ENCODE peak calls at places on chromosomes 2 and 18, in eight cellular contexts. One of them, this sample, is unnamed.

GRCh38 chr18:68418881-68419280 is 296.0 kb downstream of the TMX3 start:
- DNase-seq in GM23338: no peak
- DNase-seq in fibroblast of the aortic adventitia: peak; percentile 47
- DNase-seq in lower lobe of right lung: no peak
- DNase-seq in mammary epithelial cell: peak; percentile 49
- DNase-seq in esophagus muscularis mucosa: no peak
- DNase-seq in fibroblast of lung: peak; percentile 51
- DNase-seq in epithelial cell of esophagus: peak; percentile 68
- DNase-seq in this sample: no peak

GRCh38 chr2:237920673-237921072 is 46.1 kb upstream of the UBE2F start:
- DNase-seq in GM23338: no peak
- DNase-seq in fibroblast of the aortic adventitia: no peak
- DNase-seq in lower lobe of right lung: no peak
- DNase-seq in mammary epithelial cell: no peak
- DNase-seq in esophagus muscularis mucosa: no peak
- DNase-seq in fibroblast of lung: no peak
- DNase-seq in epithelial cell of esophagus: no peak
- DNase-seq in this sample: no peak

GRCh38 chr2:108169982-108170625 is 69.7 kb upstream of the SULT1C3 start:
- DNase-seq in GM23338: peak; percentile 74
- DNase-seq in fibroblast of the aortic adventitia: peak; percentile 37
- DNase-seq in lower lobe of right lung: no peak
- DNase-seq in mammary epithelial cell: peak; percentile 19
- DNase-seq in esophagus muscularis mucosa: no peak
- DNase-seq in fibroblast of lung: peak; percentile 24
- DNase-seq in epithelial cell of esophagus: peak; percentile 43
- DNase-seq in this sample: no peak

GRCh38 chr18:4096501-4096900 is 358.6 kb downstream of the DLGAP1 start:
- DNase-seq in GM23338: no peak
- DNase-seq in fibroblast of the aortic adventitia: peak; percentile 89
- DNase-seq in lower lobe of right lung: no peak
- DNase-seq in mammary epithelial cell: peak; percentile 14
- DNase-seq in esophagus muscularis mucosa: no peak
- DNase-seq in fibroblast of lung: no peak
- DNase-seq in epithelial cell of esophagus: peak; percentile 52
- DNase-seq in this sample: no peak

GRCh38 chr2:85505551-85506238 is 33.3 kb upstream of the MAT2A start:
- DNase-seq in GM23338: no peak
- DNase-seq in fibroblast of the aortic adventitia: no peak
- DNase-seq in lower lobe of right lung: no peak
- DNase-seq in mammary epithelial cell: no peak
- DNase-seq in esophagus muscularis mucosa: no peak
- DNase-seq in fibroblast of lung: no peak
- DNase-seq in epithelial cell of esophagus: no peak
- DNase-seq in this sample: no peak

GRCh38 chr2:144597894-144598593 is 78.1 kb upstream of the ZEB2 start:
- DNase-seq in GM23338: no peak
- DNase-seq in fibroblast of the aortic adventitia: no peak
- DNase-seq in lower lobe of right lung: no peak
- DNase-seq in mammary epithelial cell: no peak
- DNase-seq in esophagus muscularis mucosa: no peak
- DNase-seq in fibroblast of lung: no peak
- DNase-seq in epithelial cell of esophagus: no peak
- DNase-seq in this sample: no peak

GRCh38 chr2:160652236-160652635 is 158.6 kb upstream of the RBMS1 start:
- DNase-seq in GM23338: no peak
- DNase-seq in fibroblast of the aortic adventitia: no peak
- DNase-seq in lower lobe of right lung: peak; percentile 58
- DNase-seq in mammary epithelial cell: peak; percentile 91
- DNase-seq in esophagus muscularis mucosa: peak; percentile 91
- DNase-seq in fibroblast of lung: no peak
- DNase-seq in epithelial cell of esophagus: peak; percentile 85
- DNase-seq in this sample: no peak

GRCh38 chr18:68431922-68432198 is 283.0 kb downstream of the TMX3 start:
- DNase-seq in GM23338: no peak
- DNase-seq in fibroblast of the aortic adventitia: no peak
- DNase-seq in lower lobe of right lung: no peak
- DNase-seq in mammary epithelial cell: no peak
- DNase-seq in esophagus muscularis mucosa: no peak
- DNase-seq in fibroblast of lung: no peak
- DNase-seq in epithelial cell of esophagus: peak; percentile 57
- DNase-seq in this sample: no peak

DNA sequence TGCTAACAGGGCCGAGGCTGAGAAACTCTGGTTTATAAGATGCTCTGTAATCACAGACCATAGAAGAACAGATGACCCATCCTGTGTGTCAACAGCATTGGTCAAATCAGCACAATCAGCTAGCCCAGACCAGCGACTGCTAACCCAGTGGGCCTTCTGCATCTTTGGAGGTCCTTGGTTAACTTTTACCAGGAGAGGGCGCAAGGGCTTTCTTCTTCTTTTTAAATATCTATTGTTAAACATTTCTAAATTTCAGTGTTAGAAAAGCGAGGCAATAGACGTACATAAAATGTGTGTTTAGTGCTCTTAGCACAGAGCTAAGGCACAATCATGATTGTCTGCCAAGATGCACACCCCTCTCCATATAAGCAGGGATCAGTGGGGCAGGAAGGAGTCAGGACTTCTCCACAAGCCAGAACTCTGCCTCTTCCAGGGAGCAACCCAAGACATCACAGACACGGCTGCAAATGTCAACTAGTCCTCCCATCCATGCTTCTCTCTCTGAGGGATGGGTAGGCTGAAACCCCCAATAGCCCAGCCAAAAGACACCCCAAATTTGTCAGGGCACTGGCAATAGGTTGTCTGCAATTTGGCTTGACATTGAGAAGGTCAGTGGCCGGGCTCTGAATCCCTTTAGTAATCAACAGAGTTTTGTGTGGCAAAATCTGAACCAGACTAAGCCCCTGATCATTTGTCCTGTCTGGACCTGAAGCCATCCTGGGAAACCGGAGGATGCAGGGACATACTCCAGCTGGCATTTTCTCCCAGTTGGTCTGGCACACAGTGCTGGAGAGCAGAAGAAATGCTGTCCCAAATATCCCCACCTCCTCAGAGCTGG is 188.2 kb downstream of the BCL2 start:
- DNase-seq in GM23338: peak; percentile 86
- DNase-seq in fibroblast of the aortic adventitia: peak; percentile 81
- DNase-seq in lower lobe of right lung: no peak
- DNase-seq in mammary epithelial cell: peak; percentile 32
- DNase-seq in esophagus muscularis mucosa: no peak
- DNase-seq in fibroblast of lung: peak; percentile 80
- DNase-seq in epithelial cell of esophagus: peak; percentile 60
- DNase-seq in this sample: no peak
- H3K4me3 ChIP-seq in GM23338: no peak overlapping the region
- H3K4me3 ChIP-seq in fibroblast of the aortic adventitia: no peak overlapping the region
- H3K4me3 ChIP-seq in lower lobe of right lung: no peak overlapping the region
- H3K4me3 ChIP-seq in mammary epithelial cell: no peak overlapping the region
- H3K4me3 ChIP-seq in esophagus muscularis mucosa: no peak overlapping the region
- H3K4me3 ChIP-seq in fibroblast of lung: no peak overlapping the region
- H3K4me3 ChIP-seq in epithelial cell of esophagus: no peak overlapping the region
- H3K4me3 ChIP-seq in this sample: no peak overlapping the region

GRCh38 chr2:28420717-28421116 is 28.1 kb downstream of the FOSL2 start:
- DNase-seq in GM23338: no peak
- DNase-seq in fibroblast of the aortic adventitia: no peak
- DNase-seq in lower lobe of right lung: no peak
- DNase-seq in mammary epithelial cell: no peak
- DNase-seq in esophagus muscularis mucosa: no peak
- DNase-seq in fibroblast of lung: no peak
- DNase-seq in epithelial cell of esophagus: no peak
- DNase-seq in this sample: no peak

GRCh38 chr2:28422903-28423741 is 30.5 kb downstream of the FOSL2 start:
- DNase-seq in GM23338: no peak
- DNase-seq in fibroblast of the aortic adventitia: no peak
- DNase-seq in lower lobe of right lung: no peak
- DNase-seq in mammary epithelial cell: no peak
- DNase-seq in esophagus muscularis mucosa: no peak
- DNase-seq in fibroblast of lung: no peak
- DNase-seq in epithelial cell of esophagus: no peak
- DNase-seq in this sample: no peak

GRCh38 chr2:28415715-28416114 is 23.1 kb downstream of the FOSL2 start:
- DNase-seq in GM23338: no peak
- DNase-seq in fibroblast of the aortic adventitia: no peak
- DNase-seq in lower lobe of right lung: no peak
- DNase-seq in mammary epithelial cell: no peak
- DNase-seq in esophagus muscularis mucosa: no peak
- DNase-seq in fibroblast of lung: no peak
- DNase-seq in epithelial cell of esophagus: no peak
- DNase-seq in this sample: no peak

GRCh38 chr2:28419003-28419704 is 26.5 kb downstream of the FOSL2 start:
- DNase-seq in GM23338: peak; percentile 43
- DNase-seq in fibroblast of the aortic adventitia: no peak
- DNase-seq in lower lobe of right lung: no peak
- DNase-seq in mammary epithelial cell: no peak
- DNase-seq in esophagus muscularis mucosa: no peak
- DNase-seq in fibroblast of lung: no peak
- DNase-seq in epithelial cell of esophagus: no peak
- DNase-seq in this sample: no peak

DNA sequence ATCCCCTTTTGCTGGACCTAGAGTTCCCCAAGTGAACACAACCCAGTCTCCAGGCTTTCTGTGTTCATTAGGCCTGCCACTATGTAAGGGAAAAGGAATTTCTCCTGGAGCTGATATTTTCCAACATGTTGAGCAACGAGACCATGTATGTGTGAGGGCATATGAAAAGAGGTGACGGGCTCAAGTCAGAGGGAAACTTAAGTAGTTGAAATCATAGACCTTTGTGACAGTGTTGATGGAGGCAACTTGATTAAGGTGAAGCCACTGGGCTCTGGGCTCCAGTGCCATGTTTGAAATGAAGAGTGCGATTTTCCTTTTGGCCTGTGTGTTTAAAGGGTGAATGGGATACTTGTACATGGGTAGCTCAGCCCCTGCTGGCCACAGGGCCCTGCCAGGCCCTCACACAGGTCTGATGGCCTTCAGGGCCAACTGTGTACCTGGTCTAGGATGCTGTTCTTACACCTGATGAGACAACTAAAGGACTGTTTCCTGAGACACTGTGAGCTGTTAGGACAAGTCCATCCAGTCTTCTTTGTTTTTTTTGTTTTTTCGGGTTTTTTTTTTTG is 27.1 kb downstream of the FOSL2 start:
- DNase-seq in GM23338: no peak
- DNase-seq in fibroblast of the aortic adventitia: no peak
- DNase-seq in lower lobe of right lung: no peak
- DNase-seq in mammary epithelial cell: no peak
- DNase-seq in esophagus muscularis mucosa: no peak
- DNase-seq in fibroblast of lung: no peak
- DNase-seq in epithelial cell of esophagus: no peak
- DNase-seq in this sample: no peak
- TF ChIP-seq CTCF in GM23338: no peak
- TF ChIP-seq CTCF in fibroblast of the aortic adventitia: no peak
- TF ChIP-seq CTCF in lower lobe of right lung: no peak
- TF ChIP-seq CTCF in mammary epithelial cell: no peak
- TF ChIP-seq CTCF in esophagus muscularis mucosa: no peak
- TF ChIP-seq CTCF in fibroblast of lung: no peak
- TF ChIP-seq CTCF in epithelial cell of esophagus: no peak
- TF ChIP-seq CTCF in this sample: peak; percentile 9

GRCh38 chr18:37449618-37450017 is 116.0 kb downstream of the CELF4 start:
- DNase-seq in GM23338: no peak
- DNase-seq in fibroblast of the aortic adventitia: no peak
- DNase-seq in lower lobe of right lung: no peak
- DNase-seq in mammary epithelial cell: no peak
- DNase-seq in esophagus muscularis mucosa: no peak
- DNase-seq in fibroblast of lung: no peak
- DNase-seq in epithelial cell of esophagus: no peak
- DNase-seq in this sample: no peak

GRCh38 chr18:37452697-37453385 is 112.8 kb downstream of the CELF4 start:
- DNase-seq in GM23338: no peak
- DNase-seq in fibroblast of the aortic adventitia: peak; percentile 14
- DNase-seq in lower lobe of right lung: no peak
- DNase-seq in mammary epithelial cell: peak; percentile 34
- DNase-seq in esophagus muscularis mucosa: no peak
- DNase-seq in fibroblast of lung: peak; percentile 40
- DNase-seq in epithelial cell of esophagus: no peak
- DNase-seq in this sample: no peak

GRCh38 chr18:37452015-37452414 is 113.6 kb downstream of the CELF4 start:
- DNase-seq in GM23338: no peak
- DNase-seq in fibroblast of the aortic adventitia: no peak
- DNase-seq in lower lobe of right lung: no peak
- DNase-seq in mammary epithelial cell: no peak
- DNase-seq in esophagus muscularis mucosa: no peak
- DNase-seq in fibroblast of lung: no peak
- DNase-seq in epithelial cell of esophagus: no peak
- DNase-seq in this sample: no peak

GRCh38 chr18:37451239-37451825 is 114.3 kb downstream of the CELF4 start:
- DNase-seq in GM23338: no peak
- DNase-seq in fibroblast of the aortic adventitia: no peak
- DNase-seq in lower lobe of right lung: no peak
- DNase-seq in mammary epithelial cell: no peak
- DNase-seq in esophagus muscularis mucosa: no peak
- DNase-seq in fibroblast of lung: no peak
- DNase-seq in epithelial cell of esophagus: no peak
- DNase-seq in this sample: no peak

GRCh38 chr18:37450434-37451133 is 115.0 kb downstream of the CELF4 start:
- DNase-seq in GM23338: peak; percentile 89
- DNase-seq in fibroblast of the aortic adventitia: no peak
- DNase-seq in lower lobe of right lung: no peak
- DNase-seq in mammary epithelial cell: no peak
- DNase-seq in esophagus muscularis mucosa: no peak
- DNase-seq in fibroblast of lung: peak; percentile 33
- DNase-seq in epithelial cell of esophagus: no peak
- DNase-seq in this sample: peak; percentile 22
- H3K4me3 ChIP-seq in GM23338: peak overlapping the region; percentile 39
- H3K4me3 ChIP-seq in fibroblast of the aortic adventitia: no peak overlapping the region
- H3K4me3 ChIP-seq in lower lobe of right lung: no peak overlapping the region
- H3K4me3 ChIP-seq in mammary epithelial cell: no peak overlapping the region
- H3K4me3 ChIP-seq in esophagus muscularis mucosa: no peak overlapping the region
- H3K4me3 ChIP-seq in fibroblast of lung: no peak overlapping the region
- H3K4me3 ChIP-seq in epithelial cell of esophagus: no peak overlapping the region
- H3K4me3 ChIP-seq in this sample: no peak overlapping the region

GRCh38 chr2:73070651-73071451 is 661 bp downstream of the SFXN5 start:
- DNase-seq in GM23338: peak; percentile 99
- DNase-seq in fibroblast of the aortic adventitia: peak; percentile 95
- DNase-seq in lower lobe of right lung: peak; percentile 98
- DNase-seq in mammary epithelial cell: peak; percentile 93
- DNase-seq in esophagus muscularis mucosa: peak; percentile 100
- DNase-seq in fibroblast of lung: peak; percentile 96
- DNase-seq in epithelial cell of esophagus: peak; percentile 94
- DNase-seq in this sample: peak; percentile 72

GRCh38 chr2:73072416-73072815 is 904 bp upstream of the SFXN5 start:
- DNase-seq in GM23338: no peak
- DNase-seq in fibroblast of the aortic adventitia: no peak
- DNase-seq in lower lobe of right lung: no peak
- DNase-seq in mammary epithelial cell: no peak
- DNase-seq in esophagus muscularis mucosa: no peak
- DNase-seq in fibroblast of lung: no peak
- DNase-seq in epithelial cell of esophagus: no peak
- DNase-seq in this sample: no peak

GRCh38 chr2:73069041-73069854 is 2.3 kb downstream of the SFXN5 start:
- DNase-seq in GM23338: no peak
- DNase-seq in fibroblast of the aortic adventitia: peak; percentile 17
- DNase-seq in lower lobe of right lung: no peak
- DNase-seq in mammary epithelial cell: no peak
- DNase-seq in esophagus muscularis mucosa: no peak
- DNase-seq in fibroblast of lung: no peak
- DNase-seq in epithelial cell of esophagus: peak; percentile 33
- DNase-seq in this sample: no peak

GRCh38 chr2:73069855-73070650 is 1.5 kb downstream of the SFXN5 start:
- DNase-seq in GM23338: no peak
- DNase-seq in fibroblast of the aortic adventitia: peak; percentile 20
- DNase-seq in lower lobe of right lung: no peak
- DNase-seq in mammary epithelial cell: peak; percentile 26
- DNase-seq in esophagus muscularis mucosa: no peak
- DNase-seq in fibroblast of lung: no peak
- DNase-seq in epithelial cell of esophagus: peak; percentile 29
- DNase-seq in this sample: no peak

DNA sequence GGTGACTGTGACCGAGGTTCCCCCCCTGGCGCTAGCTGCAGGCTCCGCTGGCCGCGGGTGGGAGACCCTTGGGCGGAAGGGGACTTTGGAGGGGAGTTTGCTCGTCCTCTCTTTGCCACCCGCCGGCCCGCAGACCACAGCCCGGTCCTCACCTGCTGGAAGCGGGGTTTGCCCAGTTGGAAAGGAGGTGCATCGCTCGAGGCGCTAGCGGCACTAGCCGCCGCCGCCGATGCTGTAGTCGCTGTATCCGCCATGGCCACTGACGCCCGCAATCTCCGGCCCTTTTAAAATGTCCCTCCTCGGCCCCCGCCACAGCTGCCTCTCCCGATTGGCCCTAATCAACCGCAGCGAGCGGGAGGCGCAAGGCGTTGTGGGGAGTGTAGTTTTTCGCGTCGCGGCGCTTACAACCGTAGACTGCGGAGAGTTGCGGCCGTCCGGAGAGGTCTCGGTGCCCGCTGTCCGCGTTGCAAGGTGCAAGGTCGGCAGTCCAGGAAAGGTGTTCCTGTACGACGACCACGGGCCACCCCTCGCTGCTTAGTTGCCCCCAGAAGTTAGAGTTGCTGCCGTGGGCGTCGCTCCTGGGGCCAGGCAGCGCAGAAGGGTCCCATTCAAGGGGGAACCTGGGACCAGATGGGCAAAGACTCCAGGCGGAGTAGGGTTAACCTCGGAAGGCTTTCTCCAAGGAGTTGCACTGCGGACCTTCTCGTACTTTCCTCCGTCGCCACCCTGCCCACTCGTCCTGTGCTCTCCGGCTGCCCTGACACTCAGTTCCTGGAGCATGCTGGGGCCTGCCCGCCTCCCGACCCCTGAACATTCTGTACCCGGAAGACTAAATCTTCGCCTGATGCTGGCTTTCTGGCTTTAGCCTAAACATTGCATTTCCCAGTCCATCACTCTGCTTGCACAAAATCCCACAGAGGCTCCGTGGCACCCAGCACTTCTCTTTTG is at the start of gene SFXN5:
- DNase-seq in GM23338: peak; percentile 97
- DNase-seq in fibroblast of the aortic adventitia: peak; percentile 89
- DNase-seq in lower lobe of right lung: peak; percentile 97
- DNase-seq in mammary epithelial cell: peak; percentile 86
- DNase-seq in esophagus muscularis mucosa: peak; percentile 99
- DNase-seq in fibroblast of lung: peak; percentile 92
- DNase-seq in epithelial cell of esophagus: peak; percentile 92
- DNase-seq in this sample: peak; percentile 63
- TF ChIP-seq CTCF in GM23338: no peak
- TF ChIP-seq CTCF in fibroblast of the aortic adventitia: peak; percentile 43
- TF ChIP-seq CTCF in lower lobe of right lung: peak; percentile 37
- TF ChIP-seq CTCF in mammary epithelial cell: no peak
- TF ChIP-seq CTCF in esophagus muscularis mucosa: no peak
- TF ChIP-seq CTCF in fibroblast of lung: peak; percentile 36
- TF ChIP-seq CTCF in epithelial cell of esophagus: no peak
- TF ChIP-seq CTCF in this sample: peak; percentile 9

This sample was measured in retinal pigment epithelial cell.